ENCODE peak calls at places on chromosomes 6 and 20, in seven cellular contexts. S is fibroblast of mammary gland; H is activated CD8-positive, alpha-beta memory T cell treated with anti-CD3 and anti-CD28 coated beads for 1 hour; T is RPMI7951; J is NT2/D1; Y is lower leg skin; D is T follicular helper cell. A is an unnamed sample.

GRCh38 chr6:77025824-77026223 is 437.5 kb downstream of the HTR1B start:
- DNase-seq in S (no peak), H (no peak), T (peak), J (no peak), Y (no peak), D (no peak), A (no peak)

GRCh38 chr6:10413850-10414765 is 766 bp downstream of the TFAP2A start:
- DNase-seq in S (no peak), H (no peak), T (peak), J (no peak), Y (no peak), D (no peak), A (peak)

GRCh38 chr6:10537726-10538125 is 16.6 kb downstream of the GCNT2 start:
- DNase-seq in S (no peak), H (no peak), T (no peak), J (no peak), Y (no peak), D (no peak), A (no peak)

GRCh38 chr20:2171266-2171790 is 69.7 kb downstream of the STK35 start:
- DNase-seq in S (no peak), H (no peak), T (no peak), J (no peak), Y (peak), D (no peak), A (no peak)

GRCh38 chr20:1997483-1998192 is 3.8 kb upstream of the PDYN start:
- DNase-seq in S (no peak), H (no peak), T (no peak), J (no peak), Y (peak), D (no peak), A (peak)

GRCh38 chr6:90217621-90218496 is 78.8 kb downstream of the BACH2 start:
- DNase-seq in S (peak), H (no peak), T (no peak), J (no peak), Y (no peak), D (peak), A (no peak)

GRCh38 chr6:113403966-113404575 is 453.1 kb upstream of the MARCKS start:
- DNase-seq in S (no peak), H (no peak), T (peak), J (no peak), Y (no peak), D (no peak), A (no peak)

GRCh38 chr6:129683606-129684322 is 26.2 kb downstream of the ARHGAP18 start:
- DNase-seq in S (peak), H (peak), T (peak), J (peak), Y (peak), D (peak), A (no peak)

GRCh38 chr6:33896391-33897192 is 92.8 kb upstream of the MLN start:
- DNase-seq in S (peak), H (no peak), T (no peak), J (no peak), Y (no peak), D (no peak), A (no peak)

GRCh38 chr20:21048841-21049273 is 57.3 kb downstream of the LINC00237 start:
- DNase-seq in S (peak), H (peak), T (peak), J (no peak), Y (no peak), D (peak), A (peak)

GRCh38 chr6:114421219-114421618 is 78.4 kb upstream of the HS3ST5 start:
- DNase-seq in S (no peak), H (no peak), T (no peak), J (peak), Y (no peak), D (no peak), A (no peak)

GRCh38 chr6:39217177-39217864 is 12.0 kb downstream of the KCNK5 start:
- DNase-seq in S (no peak), H (no peak), T (no peak), J (peak), Y (no peak), D (no peak), A (no peak)

GRCh38 chr6:144581807-144582537 is 296.8 kb downstream of the UTRN start:
- DNase-seq in S (peak), H (no peak), T (peak), J (no peak), Y (no peak), D (no peak), A (no peak)

A was measured in osteocyte.